ENCODE peak calls at places on chromosomes 2 and 18, in seven cellular contexts. One of them, this sample, is unnamed.

GRCh38 chr2:2851316-2851715 is 520.2 kb upstream of the MYT1L start:
- DNase-seq in CD8-positive, alpha-beta memory T cell: no peak
- DNase-seq in GM23338: no peak
- DNase-seq in substantia nigra: no peak
- DNase-seq in CD8-positive, alpha-beta T cell: no peak
- DNase-seq in spleen: peak
- DNase-seq in H1: no peak
- DNase-seq in this sample: no peak

GRCh38 chr2:131032393-131032836 is 60.8 kb downstream of the FAM168B start:
- DNase-seq in CD8-positive, alpha-beta T cell: no peak
- DNase-seq in CD8-positive, alpha-beta memory T cell: no peak
- DNase-seq in spleen: peak
- DNase-seq in substantia nigra: no peak
- DNase-seq in GM23338: no peak
- DNase-seq in H1: no peak
- DNase-seq in this sample: peak

GRCh38 chr2:190408538-190409271 is 550 bp downstream of the MFSD6 start:
- DNase-seq in CD8-positive, alpha-beta memory T cell: peak
- DNase-seq in spleen: no peak
- DNase-seq in CD8-positive, alpha-beta T cell: peak
- DNase-seq in GM23338: peak
- DNase-seq in H1: peak
- DNase-seq in substantia nigra: peak
- DNase-seq in this sample: peak

GRCh38 chr2:54525321-54525720 is 69.2 kb downstream of the SPTBN1 start:
- DNase-seq in spleen: no peak
- DNase-seq in CD8-positive, alpha-beta memory T cell: no peak
- DNase-seq in GM23338: no peak
- DNase-seq in substantia nigra: no peak
- DNase-seq in H1: no peak
- DNase-seq in CD8-positive, alpha-beta T cell: no peak
- DNase-seq in this sample: no peak

GRCh38 chr18:58255701-58256311 is 211.8 kb downstream of the NEDD4L start:
- DNase-seq in GM23338: no peak
- DNase-seq in CD8-positive, alpha-beta memory T cell: no peak
- DNase-seq in substantia nigra: no peak
- DNase-seq in spleen: no peak
- DNase-seq in CD8-positive, alpha-beta T cell: no peak
- DNase-seq in H1: no peak
- DNase-seq in this sample: no peak

GRCh38 chr18:3217930-3218647 is 1.7 kb downstream of the MYOM1 start:
- DNase-seq in substantia nigra: no peak
- DNase-seq in H1: no peak
- DNase-seq in spleen: no peak
- DNase-seq in GM23338: peak
- DNase-seq in CD8-positive, alpha-beta memory T cell: no peak
- DNase-seq in CD8-positive, alpha-beta T cell: no peak
- DNase-seq in this sample: peak

GRCh38 chr2:127715778-127716449 is 14.6 kb downstream of the SFT2D3 start:
- DNase-seq in CD8-positive, alpha-beta T cell: no peak
- DNase-seq in substantia nigra: no peak
- DNase-seq in spleen: no peak
- DNase-seq in H1: no peak
- DNase-seq in CD8-positive, alpha-beta memory T cell: no peak
- DNase-seq in GM23338: peak
- DNase-seq in this sample: no peak

GRCh38 chr2:17804358-17804757 is 11.9 kb upstream of the MSGN1 start:
- DNase-seq in spleen: no peak
- DNase-seq in GM23338: no peak
- DNase-seq in H1: no peak
- DNase-seq in CD8-positive, alpha-beta memory T cell: no peak
- DNase-seq in substantia nigra: no peak
- DNase-seq in CD8-positive, alpha-beta T cell: no peak
- DNase-seq in this sample: no peak

GRCh38 chr18:55264108-55264507 is 304.8 kb upstream of the CCDC68 start:
- DNase-seq in substantia nigra: no peak
- DNase-seq in CD8-positive, alpha-beta memory T cell: no peak
- DNase-seq in CD8-positive, alpha-beta T cell: no peak
- DNase-seq in H1: no peak
- DNase-seq in GM23338: peak
- DNase-seq in spleen: no peak
- DNase-seq in this sample: no peak

GRCh38 chr2:60294901-60295590 is 258.4 kb downstream of the BCL11A start:
- DNase-seq in CD8-positive, alpha-beta memory T cell: no peak
- DNase-seq in spleen: no peak
- DNase-seq in CD8-positive, alpha-beta T cell: no peak
- DNase-seq in substantia nigra: peak
- DNase-seq in GM23338: no peak
- DNase-seq in H1: no peak
- DNase-seq in this sample: no peak

GRCh38 chr2:26457241-26457666 is 20.7 kb downstream of the OTOF start:
- DNase-seq in GM23338: no peak
- DNase-seq in spleen: peak
- DNase-seq in CD8-positive, alpha-beta memory T cell: no peak
- DNase-seq in substantia nigra: no peak
- DNase-seq in H1: peak
- DNase-seq in CD8-positive, alpha-beta T cell: no peak
- DNase-seq in this sample: no peak

GRCh38 chr2:204024503-204024902 is 87.9 kb downstream of the ICOS start:
- DNase-seq in substantia nigra: no peak
- DNase-seq in GM23338: peak
- DNase-seq in spleen: no peak
- DNase-seq in CD8-positive, alpha-beta T cell: no peak
- DNase-seq in H1: no peak
- DNase-seq in CD8-positive, alpha-beta memory T cell: no peak
- DNase-seq in this sample: peak

GRCh38 chr18:32669549-32670165 is 103.2 kb downstream of the KLHL14 start:
- DNase-seq in GM23338: peak
- DNase-seq in spleen: no peak
- DNase-seq in CD8-positive, alpha-beta T cell: no peak
- DNase-seq in H1: peak
- DNase-seq in substantia nigra: no peak
- DNase-seq in CD8-positive, alpha-beta memory T cell: no peak
- DNase-seq in this sample: no peak

GRCh38 chr2:234044157-234044556 is 6.3 kb upstream of the SPP2 start:
- DNase-seq in CD8-positive, alpha-beta memory T cell: no peak
- DNase-seq in CD8-positive, alpha-beta T cell: no peak
- DNase-seq in H1: no peak
- DNase-seq in spleen: no peak
- DNase-seq in substantia nigra: no peak
- DNase-seq in GM23338: no peak
- DNase-seq in this sample: no peak

GRCh38 chr2:238290715-238291549 is 2.5 kb upstream of the PER2 start:
- DNase-seq in spleen: peak
- DNase-seq in CD8-positive, alpha-beta T cell: no peak
- DNase-seq in CD8-positive, alpha-beta memory T cell: no peak
- DNase-seq in H1: no peak
- DNase-seq in substantia nigra: no peak
- DNase-seq in GM23338: no peak
- DNase-seq in this sample: peak

GRCh38 chr2:136990316-136990715 is 225.0 kb downstream of the THSD7B start:
- DNase-seq in CD8-positive, alpha-beta memory T cell: no peak
- DNase-seq in H1: no peak
- DNase-seq in GM23338: no peak
- DNase-seq in substantia nigra: no peak
- DNase-seq in spleen: no peak
- DNase-seq in CD8-positive, alpha-beta T cell: no peak
- DNase-seq in this sample: no peak

GRCh38 chr18:60053747-60054304 is 154.0 kb downstream of the PMAIP1 start:
- DNase-seq in substantia nigra: no peak
- DNase-seq in CD8-positive, alpha-beta T cell: no peak
- DNase-seq in CD8-positive, alpha-beta memory T cell: no peak
- DNase-seq in H1: no peak
- DNase-seq in GM23338: peak
- DNase-seq in spleen: no peak
- DNase-seq in this sample: peak

GRCh38 chr2:68556384-68556783 is 87.0 kb upstream of the PROKR1 start:
- DNase-seq in CD8-positive, alpha-beta memory T cell: no peak
- DNase-seq in substantia nigra: no peak
- DNase-seq in H1: no peak
- DNase-seq in GM23338: no peak
- DNase-seq in spleen: no peak
- DNase-seq in CD8-positive, alpha-beta T cell: no peak
- DNase-seq in this sample: no peak

GRCh38 chr2:6970976-6971480 is 53.8 kb downstream of the RNF144A start:
- DNase-seq in CD8-positive, alpha-beta T cell: no peak
- DNase-seq in spleen: no peak
- DNase-seq in CD8-positive, alpha-beta memory T cell: no peak
- DNase-seq in GM23338: no peak
- DNase-seq in substantia nigra: no peak
- DNase-seq in H1: no peak
- DNase-seq in this sample: no peak

GRCh38 chr2:133854603-133855200 is 286.4 kb upstream of the NCKAP5 start:
- DNase-seq in substantia nigra: no peak
- DNase-seq in spleen: no peak
- DNase-seq in CD8-positive, alpha-beta T cell: no peak
- DNase-seq in GM23338: no peak
- DNase-seq in CD8-positive, alpha-beta memory T cell: no peak
- DNase-seq in H1: no peak
- DNase-seq in this sample: no peak

GRCh38 chr18:67788784-67789545 is 272.4 kb upstream of the DSEL start:
- DNase-seq in GM23338: no peak
- DNase-seq in substantia nigra: no peak
- DNase-seq in CD8-positive, alpha-beta memory T cell: no peak
- DNase-seq in CD8-positive, alpha-beta T cell: no peak
- DNase-seq in H1: no peak
- DNase-seq in spleen: peak
- DNase-seq in this sample: no peak

GRCh38 chr2:231204581-231204980 is 6.2 kb downstream of the ARMC9 start:
- DNase-seq in spleen: no peak
- DNase-seq in CD8-positive, alpha-beta memory T cell: no peak
- DNase-seq in CD8-positive, alpha-beta T cell: no peak
- DNase-seq in substantia nigra: no peak
- DNase-seq in GM23338: no peak
- DNase-seq in H1: no peak
- DNase-seq in this sample: no peak

GRCh38 chr2:15040429-15041084 is 408.0 kb downstream of the LRATD1 start:
- DNase-seq in spleen: no peak
- DNase-seq in CD8-positive, alpha-beta memory T cell: no peak
- DNase-seq in H1: no peak
- DNase-seq in substantia nigra: no peak
- DNase-seq in GM23338: no peak
- DNase-seq in CD8-positive, alpha-beta T cell: no peak
- DNase-seq in this sample: no peak

GRCh38 chr2:69902213-69902922 is 8.6 kb downstream of the SNRNP27 start:
- DNase-seq in GM23338: no peak
- DNase-seq in substantia nigra: no peak
- DNase-seq in CD8-positive, alpha-beta T cell: no peak
- DNase-seq in spleen: peak
- DNase-seq in H1: no peak
- DNase-seq in CD8-positive, alpha-beta memory T cell: no peak
- DNase-seq in this sample: no peak

GRCh38 chr18:70295192-70295522 is 6.3 kb downstream of the SOCS6 start:
- DNase-seq in spleen: no peak
- DNase-seq in H1: no peak
- DNase-seq in CD8-positive, alpha-beta T cell: no peak
- DNase-seq in GM23338: no peak
- DNase-seq in substantia nigra: no peak
- DNase-seq in CD8-positive, alpha-beta memory T cell: no peak
- DNase-seq in this sample: no peak

GRCh38 chr2:73987109-73987947 is 2.6 kb downstream of the TET3 start:
- DNase-seq in substantia nigra: no peak
- DNase-seq in GM23338: peak
- DNase-seq in CD8-positive, alpha-beta T cell: peak
- DNase-seq in H1: no peak
- DNase-seq in spleen: peak
- DNase-seq in CD8-positive, alpha-beta memory T cell: no peak
- DNase-seq in this sample: peak

GRCh38 chr18:6414723-6415362 is at the start of gene L3MBTL4:
- DNase-seq in CD8-positive, alpha-beta memory T cell: no peak
- DNase-seq in spleen: peak
- DNase-seq in substantia nigra: no peak
- DNase-seq in GM23338: peak
- DNase-seq in H1: peak
- DNase-seq in CD8-positive, alpha-beta T cell: no peak
- DNase-seq in this sample: peak

DNA sequence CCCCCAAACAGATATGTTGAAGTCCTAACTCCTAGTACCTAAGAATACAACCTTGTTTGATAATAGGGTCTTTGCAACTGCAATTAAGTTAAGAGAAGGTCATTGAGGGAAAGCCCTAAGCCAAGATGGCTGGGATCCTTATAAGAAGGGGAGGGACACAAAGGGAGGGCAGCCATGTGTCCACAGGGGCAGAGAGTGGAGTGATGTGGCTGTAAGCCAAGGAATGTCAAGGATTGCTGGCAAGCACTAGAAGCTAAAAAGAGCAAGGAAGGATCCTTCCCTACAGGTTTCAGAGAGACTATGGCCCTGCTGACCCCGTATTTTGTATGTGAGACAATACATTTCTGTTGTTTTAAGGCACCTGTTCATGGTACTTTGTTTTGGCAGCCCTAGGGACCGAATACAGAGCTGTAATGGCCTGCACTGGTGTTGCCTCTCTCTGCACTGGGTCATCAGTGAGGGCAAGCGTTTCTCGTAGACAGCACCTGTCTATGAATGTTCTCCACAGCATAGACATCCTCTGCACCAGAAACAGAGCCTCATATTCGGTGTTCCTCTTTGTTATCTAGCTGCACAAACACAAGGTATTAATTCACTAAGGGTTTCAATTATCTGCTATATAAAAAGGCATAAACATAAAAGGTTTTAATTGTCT is 75.4 kb upstream of the AQP4 start:
- DNase-seq in CD8-positive, alpha-beta memory T cell: no peak
- DNase-seq in H1: no peak
- DNase-seq in GM23338: no peak
- DNase-seq in substantia nigra: no peak
- DNase-seq in spleen: no peak
- DNase-seq in CD8-positive, alpha-beta T cell: no peak
- DNase-seq in this sample: no peak
- H3K27ac ChIP-seq in CD8-positive, alpha-beta memory T cell: no peak
- H3K27ac ChIP-seq in H1: no peak
- H3K27ac ChIP-seq in GM23338: no peak
- H3K27ac ChIP-seq in substantia nigra: peak
- H3K27ac ChIP-seq in spleen: no peak
- H3K27ac ChIP-seq in CD8-positive, alpha-beta T cell: no peak
- H3K27ac ChIP-seq in this sample: no peak

GRCh38 chr18:50097702-50098101 is 97.2 kb downstream of the MYO5B start:
- DNase-seq in CD8-positive, alpha-beta memory T cell: no peak
- DNase-seq in CD8-positive, alpha-beta T cell: no peak
- DNase-seq in substantia nigra: no peak
- DNase-seq in spleen: no peak
- DNase-seq in GM23338: no peak
- DNase-seq in H1: no peak
- DNase-seq in this sample: peak
- H3K27ac ChIP-seq in CD8-positive, alpha-beta memory T cell: no peak
- H3K27ac ChIP-seq in CD8-positive, alpha-beta T cell: no peak
- H3K27ac ChIP-seq in substantia nigra: no peak
- H3K27ac ChIP-seq in spleen: no peak
- H3K27ac ChIP-seq in GM23338: no peak
- H3K27ac ChIP-seq in H1: no peak
- H3K27ac ChIP-seq in this sample: peak

GRCh38 chr18:22547807-22548561 is 130.3 kb upstream of the CTAGE1 start:
- DNase-seq in spleen: no peak
- DNase-seq in H1: no peak
- DNase-seq in substantia nigra: no peak
- DNase-seq in CD8-positive, alpha-beta T cell: no peak
- DNase-seq in CD8-positive, alpha-beta memory T cell: no peak
- DNase-seq in GM23338: no peak
- DNase-seq in this sample: no peak
- H3K27ac ChIP-seq in spleen: no peak
- H3K27ac ChIP-seq in H1: no peak
- H3K27ac ChIP-seq in substantia nigra: no peak
- H3K27ac ChIP-seq in CD8-positive, alpha-beta T cell: no peak
- H3K27ac ChIP-seq in CD8-positive, alpha-beta memory T cell: no peak
- H3K27ac ChIP-seq in GM23338: no peak
- H3K27ac ChIP-seq in this sample: no peak

GRCh38 chr2:240569523-240569997 is 1.3 kb downstream of the RNPEPL1 start:
- DNase-seq in CD8-positive, alpha-beta memory T cell: no peak
- DNase-seq in GM23338: no peak
- DNase-seq in substantia nigra: no peak
- DNase-seq in H1: peak
- DNase-seq in spleen: no peak
- DNase-seq in CD8-positive, alpha-beta T cell: no peak
- DNase-seq in this sample: no peak
- H3K27ac ChIP-seq in CD8-positive, alpha-beta memory T cell: peak
- H3K27ac ChIP-seq in GM23338: no peak
- H3K27ac ChIP-seq in substantia nigra: peak
- H3K27ac ChIP-seq in H1: no peak
- H3K27ac ChIP-seq in spleen: peak
- H3K27ac ChIP-seq in CD8-positive, alpha-beta T cell: peak
- H3K27ac ChIP-seq in this sample: no peak